ENCODE peak calls at places on chromosomes 4 and X, in eight cellular contexts. Q, E, H, J, D, W, L and U are unnamed samples.
A peak's percentile ranks its signal among the peaks of the same experiment; 100 is the strongest.

GRCh38 chrX:103831803-103832544 is at the start of gene RAB9B:
- DNase-seq in Q (peak; percentile 1), E (peak; percentile 45), H (no peak), J (peak; percentile 33), D (no peak), W (peak; percentile 84), L (peak; percentile 59), U (peak; percentile 83)

GRCh38 chr4:30718889-30719252 is 1.3 kb upstream of the PCDH7 start:
- DNase-seq in Q (peak; percentile 20), E (no peak), H (no peak), J (peak; percentile 48), D (no peak), W (no peak), L (no peak), U (no peak)

GRCh38 chr4:164977243-164978164 is at the start of gene TRIM61:
- DNase-seq in Q (no peak), E (peak; percentile 83), H (peak; percentile 40), J (peak; percentile 54), D (peak; percentile 42), W (peak; percentile 50), L (peak; percentile 33), U (peak; percentile 82)

GRCh38 chr4:87134122-87134521 is 86.3 kb downstream of the KLHL8 start:
- DNase-seq in Q (no peak), E (no peak), H (no peak), J (no peak), D (no peak), W (no peak), L (no peak), U (no peak)

GRCh38 chr4:123284166-123284565 is 112.4 kb upstream of the SPRY1 start:
- DNase-seq in Q (no peak), E (no peak), H (no peak), J (no peak), D (no peak), W (no peak), L (no peak), U (no peak)

GRCh38 chr4:54794033-54794432 is 136.3 kb downstream of the KIT start:
- DNase-seq in Q (no peak), E (no peak), H (no peak), J (no peak), D (no peak), W (no peak), L (no peak), U (no peak)

GRCh38 chr4:185500035-185500434 is 28.5 kb upstream of the CCDC110 start:
- DNase-seq in Q (no peak), E (no peak), H (no peak), J (no peak), D (no peak), W (no peak), L (no peak), U (no peak)

GRCh38 chr4:140374130-140374477 is 658 bp downstream of the SCOC start:
- DNase-seq in Q (peak; percentile 8), E (no peak), H (no peak), J (no peak), D (no peak), W (no peak), L (no peak), U (no peak)

GRCh38 chr4:133146574-133147198 is 2.4 kb upstream of the PCDH10 start:
- DNase-seq in Q (no peak), E (peak; percentile 43), H (peak; percentile 66), J (peak; percentile 40), D (no peak), W (peak; percentile 77), L (no peak), U (no peak)

GRCh38 chr4:46081211-46081610 is 42.6 kb downstream of the GABRG1 start:
- DNase-seq in Q (no peak), E (no peak), H (no peak), J (no peak), D (no peak), W (no peak), L (no peak), U (no peak)

GRCh38 chr4:124454772-124455270 is 257.7 kb downstream of the ANKRD50 start:
- DNase-seq in Q (no peak), E (no peak), H (no peak), J (no peak), D (no peak), W (no peak), L (no peak), U (no peak)

GRCh38 chrX:10231461-10231860 is 74.7 kb downstream of the CLCN4 start:
- DNase-seq in Q (no peak), E (no peak), H (no peak), J (no peak), D (no peak), W (no peak), L (no peak), U (no peak)

GRCh38 chrX:135463937-135464336 is 42.2 kb downstream of the SMIM10L2A start:
- DNase-seq in Q (no peak), E (no peak), H (no peak), J (peak; percentile 6), D (no peak), W (no peak), L (no peak), U (no peak)

GRCh38 chr4:110615366-110616161 is 7.3 kb downstream of the PITX2 start:
- DNase-seq in Q (no peak), E (no peak), H (no peak), J (no peak), D (no peak), W (no peak), L (no peak), U (no peak)

GRCh38 chr4:52038109-52038912 is at the start of gene SGCB:
- DNase-seq in Q (peak; percentile 53), E (peak; percentile 90), H (peak; percentile 63), J (peak; percentile 31), D (peak; percentile 64), W (peak; percentile 86), L (peak; percentile 77), U (peak; percentile 86)

GRCh38 chr4:38367642-38368189 is 296.3 kb upstream of the KLF3 start:
- DNase-seq in Q (no peak), E (no peak), H (no peak), J (no peak), D (no peak), W (no peak), L (no peak), U (no peak)

GRCh38 chrX:2748171-2748814 is 3.5 kb upstream of the XG start:
- DNase-seq in Q (no peak), E (no peak), H (no peak), J (no peak), D (no peak), W (no peak), L (no peak), U (no peak)

GRCh38 chr4:3706565-3707422 is 59.4 kb upstream of the ADRA2C start:
- DNase-seq in Q (no peak), E (no peak), H (no peak), J (no peak), D (no peak), W (peak; percentile 32), L (no peak), U (peak; percentile 37)

GRCh38 chr4:3706111-3706511 is 60.1 kb upstream of the ADRA2C start:
- DNase-seq in Q (no peak), E (peak; percentile 44), H (no peak), J (no peak), D (no peak), W (peak; percentile 25), L (no peak), U (peak; percentile 47)

GRCh38 chr4:3708611-3709010 is 57.6 kb upstream of the ADRA2C start:
- DNase-seq in Q (no peak), E (peak; percentile 30), H (no peak), J (no peak), D (no peak), W (peak; percentile 18), L (no peak), U (no peak)

GRCh38 chr4:3708103-3708510 is 58.1 kb upstream of the ADRA2C start:
- DNase-seq in Q (no peak), E (peak; percentile 60), H (peak; percentile 23), J (no peak), D (no peak), W (peak; percentile 85), L (no peak), U (peak; percentile 58)

GRCh38 chr4:3707423-3708102 is 58.6 kb upstream of the ADRA2C start:
- DNase-seq in Q (no peak), E (peak; percentile 51), H (no peak), J (no peak), D (no peak), W (no peak), L (no peak), U (no peak)
- H3K27ac ChIP-seq in Q (no peak overlapping the region), E (no peak overlapping the region), H (no peak overlapping the region), J (no peak overlapping the region), D (no peak overlapping the region), W (peak overlapping the region; percentile 44), L (no peak overlapping the region), U (no peak overlapping the region)

GRCh38 chrX:56233682-56234081 is 1.5 kb downstream of the KLF8 start:
- DNase-seq in Q (no peak), E (peak; percentile 63), H (no peak), J (no peak), D (no peak), W (peak; percentile 45), L (peak; percentile 56), U (peak; percentile 80)
- H3K27ac ChIP-seq in Q (no peak overlapping the region), E (peak overlapping the region; percentile 75), H (no peak overlapping the region), J (no peak overlapping the region), D (no peak overlapping the region), W (no peak overlapping the region), L (peak overlapping the region; percentile 2), U (peak overlapping the region; percentile 74)

GRCh38 chr4:8507251-8507570 is 66.6 kb downstream of the TRMT44 start:
- DNase-seq in Q (no peak), E (no peak), H (no peak), J (no peak), D (no peak), W (peak; percentile 64), L (no peak), U (no peak)
- H3K27ac ChIP-seq in Q (no peak overlapping the region), E (peak overlapping the region; percentile 53), H (no peak overlapping the region), J (peak overlapping the region; percentile 70), D (no peak overlapping the region), W (peak overlapping the region; percentile 39), L (peak overlapping the region; percentile 18), U (peak overlapping the region; percentile 73)

GRCh38 chr4:113008726-113009125 is 40.7 kb upstream of the ANK2 start:
- DNase-seq in Q (no peak), E (no peak), H (no peak), J (no peak), D (no peak), W (no peak), L (no peak), U (no peak)

GRCh38 chr4:113012122-113012725 is 37.2 kb upstream of the ANK2 start:
- DNase-seq in Q (no peak), E (no peak), H (no peak), J (no peak), D (no peak), W (no peak), L (no peak), U (no peak)

GRCh38 chr4:113016377-113016776 is 33.1 kb upstream of the ANK2 start:
- DNase-seq in Q (no peak), E (no peak), H (no peak), J (no peak), D (no peak), W (no peak), L (no peak), U (no peak)

GRCh38 chr4:113012776-113013175 is 36.7 kb upstream of the ANK2 start:
- DNase-seq in Q (no peak), E (no peak), H (no peak), J (no peak), D (no peak), W (no peak), L (no peak), U (no peak)

DNA sequence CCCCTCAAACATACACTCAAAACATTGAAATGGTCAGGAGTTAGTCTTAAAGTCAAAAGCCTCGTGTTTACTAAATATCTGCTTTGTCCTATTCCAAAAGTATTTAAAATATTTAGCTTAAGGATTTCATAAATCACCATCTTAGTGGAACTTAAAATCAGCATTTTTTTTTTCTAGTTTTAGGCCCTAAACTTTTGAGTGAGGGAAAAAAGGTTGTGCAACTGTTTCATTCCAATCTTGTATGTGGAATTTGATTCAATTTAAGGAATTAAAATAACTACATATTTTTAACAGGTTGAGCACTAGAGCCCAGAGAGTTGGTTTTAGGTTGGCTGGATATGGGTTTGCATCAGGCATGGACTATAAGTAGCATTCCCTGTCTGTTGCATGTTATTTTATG is 35.7 kb upstream of the ANK2 start:
- DNase-seq in Q (no peak), E (no peak), H (no peak), J (no peak), D (no peak), W (no peak), L (no peak), U (no peak)
- H3K27ac ChIP-seq in Q (no peak overlapping the region), E (no peak overlapping the region), H (no peak overlapping the region), J (no peak overlapping the region), D (no peak overlapping the region), W (no peak overlapping the region), L (no peak overlapping the region), U (no peak overlapping the region)